ENCODE peak calls at places on chromosome 1, in four cellular contexts. Y, O, N and T are unnamed samples.
A peak's percentile ranks its signal among the peaks of the same experiment; 100 is the strongest.

GRCh38 chr1:5599541-5599940 is 392.7 kb downstream of the NPHP4 start:
- DNase-seq in Y (no peak), O (no peak), N (no peak), T (no peak)

GRCh38 chr1:27544818-27545612 is 55.0 kb upstream of the WASF2 start:
- DNase-seq in Y (peak; percentile 73), O (no peak), N (no peak), T (no peak)

GRCh38 chr1:59123081-59123675 is 173.7 kb upstream of the FGGY start:
- DNase-seq in Y (no peak), O (no peak), N (no peak), T (no peak)

GRCh38 chr1:162018418-162018817 is 5.3 kb downstream of the OLFML2B start:
- DNase-seq in Y (no peak), O (no peak), N (no peak), T (no peak)

GRCh38 chr1:93967276-93967675 is 58.0 kb upstream of the GCLM start:
- DNase-seq in Y (no peak), O (no peak), N (no peak), T (no peak)

GRCh38 chr1:51684776-51685175 is 67.9 kb downstream of the OSBPL9 start:
- DNase-seq in Y (no peak), O (no peak), N (no peak), T (no peak)

GRCh38 chr1:226912587-226913176 is 27.4 kb upstream of the COQ8A start:
- DNase-seq in Y (peak; percentile 22), O (peak; percentile 81), N (peak; percentile 80), T (peak; percentile 81)

GRCh38 chr1:37932759-37933158 is 14.1 kb downstream of the INPP5B start:
- DNase-seq in Y (peak; percentile 59), O (no peak), N (no peak), T (peak; percentile 88)

GRCh38 chr1:167659440-167659839 is 29.4 kb downstream of the RCSD1 start:
- DNase-seq in Y (no peak), O (no peak), N (peak; percentile 28), T (no peak)

GRCh38 chr1:219324629-219325367 is 151.1 kb downstream of the LYPLAL1 start:
- DNase-seq in Y (peak; percentile 94), O (no peak), N (no peak), T (peak; percentile 86)

GRCh38 chr1:14980801-14981200 is 172.7 kb upstream of the TMEM51 start:
- DNase-seq in Y (peak; percentile 22), O (no peak), N (no peak), T (no peak)

GRCh38 chr1:94539496-94539895 is 2.1 kb downstream of the F3 start:
- DNase-seq in Y (no peak), O (no peak), N (no peak), T (no peak)

GRCh38 chr1:228059536-228060457 is 22.7 kb upstream of the ARF1 start:
- DNase-seq in Y (peak; percentile 15), O (peak; percentile 99), N (peak; percentile 88), T (peak; percentile 81)

GRCh38 chr1:32464191-32464715 is 619 bp upstream of the ZBTB8B start:
- DNase-seq in Y (peak; percentile 13), O (no peak), N (peak; percentile 28), T (no peak)

GRCh38 chr1:97770376-97770775 is 150.5 kb downstream of the DPYD start:
- DNase-seq in Y (peak; percentile 36), O (no peak), N (no peak), T (no peak)

DNA sequence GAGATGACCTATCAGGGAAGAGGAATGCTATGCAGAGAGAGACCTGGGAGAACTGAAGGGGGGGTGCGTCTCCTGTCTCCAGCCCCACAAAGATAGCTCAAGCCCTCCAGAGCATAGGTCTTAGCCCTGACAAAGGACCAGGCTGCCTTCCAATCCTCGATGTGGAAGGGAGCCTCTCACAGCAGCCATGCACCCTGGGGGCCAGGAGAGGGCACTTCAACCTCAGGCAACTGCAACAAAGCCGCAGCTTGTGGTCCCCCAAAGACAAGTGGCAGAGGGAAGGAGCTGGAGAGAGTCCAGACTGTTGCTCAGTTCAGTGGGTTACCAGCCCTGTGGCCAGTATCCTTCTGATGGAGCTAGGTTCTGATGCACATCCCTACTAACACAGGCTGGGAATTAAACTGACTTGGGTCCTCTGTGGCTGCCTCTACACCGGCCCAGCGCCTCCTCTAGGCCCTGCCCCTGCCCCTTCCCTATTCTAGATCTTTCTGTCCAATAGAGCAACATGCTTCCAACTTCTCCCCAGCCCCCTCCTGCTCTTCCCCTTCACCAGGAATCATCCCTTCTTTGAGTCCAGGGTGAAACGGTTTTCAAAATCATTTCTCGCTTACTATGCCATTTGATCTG is 100.7 kb upstream of the SPATA6 start:
- DNase-seq in Y (peak; percentile 50), O (peak; percentile 35), N (peak; percentile 85), T (peak; percentile 34)
- TF ChIP-seq CTCF in Y (peak; percentile 46), O (peak; percentile 56), N (peak; percentile 91), T (peak; percentile 19)

GRCh38 chr1:160210563-160210962 is 5.4 kb downstream of the PEA15 start:
- DNase-seq in Y (no peak), O (no peak), N (no peak), T (no peak)
- H3K27ac ChIP-seq in Y (peak overlapping the region; percentile 46), O (peak overlapping the region; percentile 50), N (no peak overlapping the region), T (peak overlapping the region; percentile 17)

GRCh38 chr1:155688318-155689121 is at the start of the genes DAP3 and YY1AP1:
- DNase-seq in Y (peak; percentile 88), O (peak; percentile 91), N (peak; percentile 95), T (peak; percentile 93)
- TF ChIP-seq CTCF in Y (no peak), O (no peak), N (no peak), T (no peak)

DNA sequence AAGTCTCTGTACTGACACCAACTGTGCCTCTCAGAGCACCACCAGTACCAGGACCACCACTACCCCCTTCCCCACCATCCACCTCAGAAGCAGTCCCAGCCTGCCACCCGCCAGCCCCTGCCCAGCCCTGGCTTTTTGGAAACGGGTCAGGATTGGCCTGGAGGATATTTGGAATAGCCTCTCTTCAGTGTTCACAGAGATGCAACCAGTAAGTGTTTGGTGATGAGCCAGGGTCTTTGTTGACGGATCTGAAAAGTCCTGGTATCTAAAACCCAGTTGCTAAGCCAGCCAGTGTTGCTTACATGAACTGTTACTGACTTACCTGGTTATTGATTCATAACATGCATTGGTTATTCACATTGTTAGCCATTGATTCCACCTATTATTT is 1.1 kb downstream of the C1orf56 start:
- DNase-seq in Y (no peak), O (no peak), N (no peak), T (no peak)
- H3K27ac ChIP-seq in Y (peak overlapping the region; percentile 75), O (peak overlapping the region; percentile 79), N (peak overlapping the region; percentile 95), T (peak overlapping the region; percentile 87)

GRCh38 chr1:213931804-213932203 is 56.0 kb upstream of the PROX1 start:
- DNase-seq in Y (no peak), O (no peak), N (no peak), T (no peak)
- TF ChIP-seq CTCF in Y (no peak), O (no peak), N (no peak), T (no peak)

GRCh38 chr1:115643219-115643618 is 1.4 kb downstream of the VANGL1 start:
- DNase-seq in Y (no peak), O (no peak), N (no peak), T (no peak)
- H3K27ac ChIP-seq in Y (no peak overlapping the region), O (peak overlapping the region; percentile 79), N (peak overlapping the region; percentile 95), T (peak overlapping the region; percentile 88)

GRCh38 chr1:41328780-41329640 is 32.2 kb upstream of the FOXO6 start:
- DNase-seq in Y (no peak), O (no peak), N (no peak), T (no peak)

GRCh38 chr1:41333146-41333784 is 28.0 kb upstream of the FOXO6 start:
- DNase-seq in Y (peak; percentile 36), O (no peak), N (no peak), T (no peak)

GRCh38 chr1:41329662-41330587 is 31.3 kb upstream of the FOXO6 start:
- DNase-seq in Y (no peak), O (no peak), N (no peak), T (no peak)

GRCh38 chr1:41331546-41331917 is 29.7 kb upstream of the FOXO6 start:
- DNase-seq in Y (no peak), O (no peak), N (no peak), T (no peak)

GRCh38 chr1:41330588-41331545 is 30.4 kb upstream of the FOXO6 start:
- DNase-seq in Y (no peak), O (no peak), N (no peak), T (no peak)
- TF ChIP-seq CTCF in Y (no peak), O (no peak), N (peak; percentile 12), T (no peak)

DNA sequence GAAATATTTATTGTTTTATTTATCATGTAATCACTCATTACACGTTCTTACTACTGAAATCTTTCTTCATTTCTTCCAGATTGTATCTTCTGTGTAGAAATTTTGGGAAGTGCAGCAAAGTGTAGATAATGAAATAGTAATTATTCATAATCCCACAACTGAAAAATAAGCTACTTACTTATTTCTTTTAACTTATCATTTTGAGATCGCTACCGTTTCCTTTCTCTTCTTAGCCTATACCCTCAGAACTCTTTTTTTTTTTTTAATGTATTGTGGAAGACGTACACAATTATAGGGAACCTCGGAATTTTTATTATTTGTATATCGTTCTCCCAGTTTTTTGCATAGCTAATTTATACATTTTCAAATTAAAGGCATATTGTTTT is 518 bp upstream of the FH start:
- DNase-seq in Y (no peak), O (no peak), N (no peak), T (no peak)
- H3K27ac ChIP-seq in Y (no peak overlapping the region), O (peak overlapping the region; percentile 94), N (peak overlapping the region; percentile 4), T (no peak overlapping the region)

GRCh38 chr1:53727461-53727860 is 11.5 kb downstream of the GLIS1 start:
- DNase-seq in Y (no peak), O (no peak), N (no peak), T (no peak)
- TF ChIP-seq CTCF in Y (no peak), O (no peak), N (no peak), T (no peak)

GRCh38 chr1:181989521-181989920 is 72.0 kb downstream of the ZNF648 start:
- DNase-seq in Y (no peak), O (no peak), N (no peak), T (no peak)
- H3K27ac ChIP-seq in Y (no peak overlapping the region), O (no peak overlapping the region), N (no peak overlapping the region), T (no peak overlapping the region)